ENCODE peak calls at places on chromosome 18, in seven cellular contexts. V is heart right ventricle, U is hepatocyte, G is Peyer's patch, H is HepG2, T is adrenal gland, S is psoas muscle. Z is an unnamed sample. For H3K27me3, the result is how much of the 10 kb centered on the place peaks cover.

GRCh38 chr18:42174909-42175308 is 219.9 kb downstream of the PIK3C3 start:
- DNase-seq in S (no peak), H (no peak), U (peak), G (no peak), T (no peak), V (no peak), Z (no peak)

GRCh38 chr18:48539406-48540328 is 836 bp downstream of the CTIF start:
- DNase-seq in U (peak), G (peak), S (peak), V (peak), T (peak), H (no peak), Z (peak)

GRCh38 chr18:3042337-3042736 is 29.4 kb upstream of the LPIN2 start:
- DNase-seq in S (no peak), T (peak), U (no peak), H (no peak), V (no peak), G (peak), Z (no peak)

GRCh38 chr18:59660976-59661743 is 36.1 kb downstream of the CCBE1 start:
- DNase-seq in V (no peak), T (no peak), S (no peak), U (no peak), G (no peak), H (no peak), Z (no peak)

GRCh38 chr18:32550958-32551357 is 80.3 kb upstream of the GAREM1 start:
- DNase-seq in H (peak), T (no peak), G (no peak), S (no peak), V (no peak), U (peak), Z (no peak)

GRCh38 chr18:61901334-61901986 is 8.7 kb upstream of the RNF152 start:
- DNase-seq in T (peak), S (no peak), V (no peak), H (peak), G (peak), U (peak), Z (no peak)

GRCh38 chr18:28039078-28039477 is 137.9 kb downstream of the CDH2 start:
- DNase-seq in T (peak), U (peak), S (no peak), G (no peak), V (no peak), H (no peak), Z (no peak)

GRCh38 chr18:3211236-3211992 is 8.4 kb downstream of the MYOM1 start:
- DNase-seq in H (peak), S (no peak), T (no peak), G (no peak), U (peak), V (peak), Z (no peak)

GRCh38 chr18:79525556-79526467 is 130.1 kb downstream of the NFATC1 start:
- DNase-seq in V (peak), H (no peak), G (peak), U (peak), S (peak), T (no peak), Z (peak)

GRCh38 chr18:2302628-2303516 is 268.4 kb downstream of the METTL4 start:
- DNase-seq in T (no peak), V (no peak), G (no peak), U (no peak), H (no peak), S (no peak), Z (no peak)

GRCh38 chr18:49922228-49922627 is 108.9 kb upstream of the ACAA2 start:
- DNase-seq in U (no peak), G (no peak), H (no peak), T (no peak), V (no peak), S (no peak), Z (no peak)

GRCh38 chr18:34976899-34977786 is 64.1 kb upstream of the MAPRE2 start:
- DNase-seq in H (peak), V (peak), S (peak), G (peak), T (peak), U (peak), Z (peak)

GRCh38 chr18:7901657-7902056 is 334.5 kb downstream of the PTPRM start:
- DNase-seq in U (no peak), G (no peak), S (no peak), H (no peak), T (no peak), V (no peak), Z (no peak)

GRCh38 chr18:49025767-49026500 is 75.2 kb upstream of the SMAD7 start:
- DNase-seq in G (no peak), V (no peak), S (peak), H (no peak), U (peak), T (peak), Z (no peak)

GRCh38 chr18:9743200-9744016 is 35.3 kb downstream of the RAB31 start:
- DNase-seq in V (no peak), T (peak), H (peak), S (peak), G (no peak), U (peak), Z (no peak)

GRCh38 chr18:74229005-74229404 is 62.8 kb downstream of the CYB5A start:
- DNase-seq in V (no peak), U (no peak), G (peak), S (no peak), H (no peak), T (peak), Z (no peak)

GRCh38 chr18:48328473-48329205 is 80.5 kb downstream of the ZBTB7C start:
- DNase-seq in G (no peak), V (no peak), S (no peak), T (no peak), U (peak), H (no peak), Z (no peak)

GRCh38 chr18:11276678-11277077 is 127.3 kb upstream of the PIEZO2 start:
- DNase-seq in T (no peak), U (no peak), G (no peak), V (no peak), S (no peak), H (no peak), Z (no peak)

GRCh38 chr18:10739152-10739551 is 213.3 kb downstream of the NAPG start:
- DNase-seq in S (no peak), H (no peak), V (no peak), G (no peak), U (no peak), T (no peak), Z (no peak)

GRCh38 chr18:67726882-67727281 is 210.4 kb upstream of the DSEL start:
- DNase-seq in V (no peak), T (no peak), S (no peak), G (no peak), H (no peak), U (no peak), Z (no peak)

GRCh38 chr18:59279193-59279592 is 5.9 kb upstream of the RAX start:
- DNase-seq in V (no peak), G (no peak), S (no peak), T (no peak), U (no peak), H (no peak), Z (no peak)

GRCh38 chr18:24534271-24534670 is 73.8 kb downstream of the HRH4 start:
- DNase-seq in H (no peak), T (no peak), V (no peak), G (no peak), U (no peak), S (no peak), Z (no peak)

GRCh38 chr18:5874336-5874735 is 21.0 kb downstream of the TMEM200C start:
- DNase-seq in H (no peak), T (no peak), S (no peak), U (no peak), G (no peak), V (no peak), Z (no peak)

GRCh38 chr18:44823286-44823685 is 142.6 kb downstream of the SETBP1 start:
- DNase-seq in H (no peak), T (no peak), V (no peak), U (no peak), G (no peak), S (no peak), Z (no peak)

GRCh38 chr18:44828080-44828479 is 147.4 kb downstream of the SETBP1 start:
- DNase-seq in V (no peak), H (no peak), U (no peak), S (no peak), G (no peak), T (no peak), Z (no peak)

GRCh38 chr18:44824884-44825283 is 144.2 kb downstream of the SETBP1 start:
- DNase-seq in H (no peak), U (no peak), V (no peak), G (no peak), T (no peak), S (no peak), Z (no peak)

GRCh38 chr18:44823782-44824181 is 143.1 kb downstream of the SETBP1 start:
- DNase-seq in G (no peak), S (no peak), U (no peak), T (no peak), H (no peak), V (no peak), Z (no peak)

GRCh38 chr18:44826418-44827259 is 146.0 kb downstream of the SETBP1 start:
- DNase-seq in S (peak), G (peak), U (peak), H (no peak), V (peak), T (peak), Z (peak)
- H3K4me3 ChIP-seq in S (peak), G (no peak), U (no peak), H (no peak), V (no peak), T (no peak), Z (no peak)

DNA sequence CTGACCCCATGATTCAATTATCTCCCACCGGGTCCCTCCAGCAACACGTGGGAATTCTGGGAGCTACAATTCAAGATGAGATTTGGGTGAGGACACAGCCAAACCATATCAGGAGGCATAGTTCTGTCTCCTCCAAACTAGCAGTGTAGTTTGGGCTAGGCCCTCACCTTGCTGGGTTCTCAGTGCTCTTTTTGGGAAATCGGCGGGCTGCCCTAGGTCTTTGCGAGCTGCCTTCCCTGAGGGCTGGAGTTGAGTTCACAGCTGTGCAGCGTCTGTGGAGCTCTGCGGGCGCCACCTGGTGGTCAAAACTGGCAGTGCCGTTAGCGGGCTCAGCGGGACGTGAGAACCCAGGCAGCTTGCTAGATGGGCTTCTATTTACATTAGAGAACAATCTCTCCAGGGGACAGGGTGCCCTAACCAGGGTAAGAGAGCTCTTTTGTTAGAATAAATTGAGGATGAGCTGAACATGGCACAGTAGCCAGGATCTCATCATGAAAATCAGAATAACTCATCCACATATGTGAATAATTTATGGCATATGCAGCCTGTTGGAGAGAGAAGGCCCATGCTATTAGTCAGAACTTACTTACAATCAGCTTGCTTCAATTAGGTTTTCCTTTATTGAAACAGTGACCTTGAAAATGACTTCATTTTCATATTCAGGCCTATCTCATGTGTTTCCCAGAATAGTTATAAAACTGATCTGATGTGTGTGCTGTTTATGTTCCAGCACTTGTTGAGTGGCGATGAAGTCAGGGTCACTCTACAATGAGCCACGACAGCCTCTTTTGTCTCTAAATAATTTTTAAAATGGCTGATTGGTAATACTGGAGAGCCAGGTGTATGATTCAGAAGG is 27.4 kb upstream of the YES1 start:
- DNase-seq in H (peak), G (peak), T (peak), S (peak), V (peak), U (peak), Z (peak)
- H3K27me3 ChIP-seq in H (under half), G (under half), T (under half), S (under half), V (under half), U (under half), Z (under half)

GRCh38 chr18:77407733-77408132 is 158.1 kb downstream of the GALR1 start:
- DNase-seq in S (no peak), H (peak), U (no peak), V (no peak), G (no peak), T (no peak), Z (no peak)
- TF ChIP-seq CTCF in S (no peak), H (peak), U (no peak), V (no peak), G (no peak), T (no peak), Z (no peak)

GRCh38 chr18:63350230-63350629 is 16.8 kb downstream of the KDSR start:
- DNase-seq in V (no peak), G (no peak), S (no peak), H (no peak), U (no peak), T (no peak), Z (no peak)

GRCh38 chr18:63346031-63346430 is 21.0 kb downstream of the KDSR start:
- DNase-seq in S (peak), V (peak), G (no peak), H (no peak), U (peak), T (peak), Z (peak)

GRCh38 chr18:63344918-63345317 is 22.1 kb downstream of the KDSR start:
- DNase-seq in U (no peak), H (no peak), S (no peak), G (no peak), V (no peak), T (no peak), Z (no peak)

GRCh38 chr18:63346471-63347183 is 20.4 kb downstream of the KDSR start:
- DNase-seq in T (no peak), V (no peak), S (no peak), G (no peak), H (no peak), U (no peak), Z (no peak)

DNA sequence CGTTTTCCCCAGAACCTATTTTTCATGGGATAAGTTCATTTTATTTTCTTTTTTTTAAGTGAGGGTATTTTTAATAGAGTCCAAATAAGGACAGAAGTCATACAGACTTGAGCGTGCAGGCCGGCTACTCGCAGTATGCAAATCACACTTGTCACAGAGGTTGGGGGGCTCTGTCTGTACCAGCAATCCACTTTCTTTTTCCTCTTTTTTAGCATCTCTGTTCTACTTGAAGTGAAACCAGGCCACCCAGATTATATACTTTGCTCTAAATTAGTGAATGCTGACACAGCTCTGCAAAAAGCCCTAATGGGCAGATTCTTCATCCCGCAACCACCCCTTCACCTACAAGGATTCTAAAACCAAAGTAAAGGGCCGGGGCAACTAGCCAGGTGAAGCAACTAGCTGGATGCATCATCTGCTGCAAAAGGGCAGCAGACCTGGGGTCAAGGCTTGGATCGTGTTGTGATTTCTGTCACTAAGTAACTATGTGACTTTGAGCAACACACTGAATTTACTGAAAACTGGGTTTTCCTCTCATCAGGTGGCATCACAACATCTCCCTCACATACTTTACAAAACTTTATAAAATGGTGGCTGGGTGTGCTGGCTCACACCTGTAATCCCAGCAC is 18.4 kb downstream of the KDSR start:
- DNase-seq in V (no peak), T (no peak), U (no peak), G (no peak), S (no peak), H (no peak), Z (no peak)
- H3K4me3 ChIP-seq in V (no peak), T (no peak), U (no peak), G (no peak), S (no peak), H (no peak), Z (no peak)

GRCh38 chr18:47248610-47249343 is 2.7 kb downstream of the SKOR2 start:
- DNase-seq in G (no peak), H (no peak), V (no peak), T (no peak), U (no peak), S (no peak), Z (no peak)

GRCh38 chr18:47251289-47252120 is at the start of gene SKOR2:
- DNase-seq in U (no peak), S (no peak), G (no peak), V (no peak), H (no peak), T (no peak), Z (no peak)

GRCh38 chr18:47249602-47250001 is 1.9 kb downstream of the SKOR2 start:
- DNase-seq in G (no peak), V (no peak), U (no peak), H (no peak), T (no peak), S (no peak), Z (no peak)

GRCh38 chr18:47247833-47248609 is 3.4 kb downstream of the SKOR2 start:
- DNase-seq in T (peak), V (no peak), G (no peak), U (no peak), S (no peak), H (no peak), Z (no peak)

DNA sequence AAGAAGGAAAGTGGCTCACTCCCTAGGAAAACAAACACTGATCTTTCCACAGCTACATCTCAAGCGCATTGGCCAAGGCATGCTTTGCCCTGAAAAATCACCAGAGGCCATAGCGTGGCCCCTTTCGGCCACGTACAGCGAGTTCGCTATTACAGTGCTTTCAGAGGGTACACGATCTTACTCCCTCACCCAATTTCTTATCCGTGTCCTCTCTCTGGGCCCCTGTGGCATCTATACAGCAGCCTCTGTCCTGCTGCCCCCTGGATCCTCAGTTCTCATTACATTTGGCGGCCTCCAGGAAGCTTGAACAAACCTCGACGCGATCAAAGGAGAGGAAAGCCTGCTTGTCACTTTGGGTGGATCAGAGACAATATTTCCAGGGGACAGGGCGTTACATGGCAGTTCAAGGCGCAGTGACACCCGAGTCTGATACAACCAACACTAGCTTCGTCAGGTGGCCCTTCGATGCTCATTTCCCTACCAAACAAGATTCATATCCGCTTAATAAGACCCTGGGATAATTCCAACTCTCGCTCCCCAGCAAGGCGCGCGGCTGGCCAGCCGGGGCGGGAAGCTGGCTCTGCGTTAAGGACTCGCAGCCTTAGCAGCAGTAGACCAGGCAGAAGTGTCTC is 929 bp downstream of the SKOR2 start:
- DNase-seq in S (no peak), G (no peak), U (no peak), H (no peak), T (no peak), V (no peak), Z (no peak)
- H3K27me3 ChIP-seq in S (half or more), G (under half), U (half or more), H (under half), T (half or more), V (under half), Z (half or more)

DNA sequence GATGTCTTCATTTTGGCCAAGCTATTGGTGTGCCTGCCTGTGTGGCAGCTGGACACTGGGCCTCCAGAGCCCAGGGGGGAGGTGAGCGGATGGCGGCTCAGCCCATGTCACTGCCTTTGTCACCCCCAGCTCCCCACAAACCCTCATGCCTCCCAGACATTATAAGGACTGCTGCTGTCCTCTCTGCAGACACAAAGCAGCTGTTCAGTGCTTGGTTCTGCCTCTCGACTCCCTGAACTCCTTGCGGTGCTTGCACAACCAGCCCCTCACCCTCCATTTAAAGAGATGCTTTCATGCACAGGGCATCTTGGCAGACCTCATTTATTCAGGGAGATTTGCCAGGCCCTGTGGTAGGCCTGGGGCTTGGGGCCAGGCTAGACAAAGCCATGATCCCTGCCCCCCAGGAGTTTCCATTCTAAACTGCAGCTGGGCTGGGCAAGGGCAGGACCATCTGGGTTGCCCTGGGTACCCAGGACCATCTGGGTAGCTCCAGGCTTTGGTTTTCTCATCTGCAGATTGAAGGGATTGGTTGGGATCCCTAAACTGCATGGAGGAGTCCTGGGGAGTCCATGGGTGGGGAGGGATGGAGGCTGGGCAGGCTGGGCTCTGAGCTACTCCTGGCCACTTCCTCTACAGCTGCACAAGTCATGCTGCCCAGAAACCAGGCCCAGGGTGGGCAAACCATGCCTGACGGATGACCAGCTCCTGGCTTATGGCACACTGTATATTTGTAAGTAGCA is 168.4 kb downstream of the CELF4 start:
- DNase-seq in H (no peak), U (no peak), V (no peak), G (no peak), S (no peak), T (no peak), Z (no peak)
- TF ChIP-seq CTCF in H (no peak), U (no peak), V (no peak), G (no peak), S (no peak), T (no peak), Z (no peak)

Z was measured in left ventricle myocardium inferior.